ENCODE peak calls at places on chromosome 9, in ten cellular contexts. A, S, B, K, T, N, V, X, Y and Q are unnamed samples.

GRCh38 chr9:134325096-134325812 is 1.0 kb upstream of the RXRA start:
- DNase-seq in N (no peak), X (no peak), S (no peak), B (no peak), T (no peak), V (no peak), A (no peak), Y (peak), K (peak), Q (peak)

GRCh38 chr9:120109242-120109641 is 470.7 kb downstream of the CDK5RAP2 start:
- DNase-seq in Y (no peak), T (no peak), A (no peak), B (no peak), K (no peak), V (peak), S (no peak), N (no peak), X (peak), Q (peak)

GRCh38 chr9:83935276-83935890 is 14.2 kb upstream of the KIF27 start:
- DNase-seq in A (no peak), B (no peak), Y (no peak), K (no peak), T (no peak), S (no peak), N (no peak), V (no peak), X (no peak), Q (no peak)

GRCh38 chr9:16771352-16771751 is 99.1 kb downstream of the BNC2 start:
- DNase-seq in T (no peak), K (no peak), N (no peak), A (no peak), V (no peak), Y (no peak), X (no peak), B (no peak), S (no peak), Q (no peak)

GRCh38 chr9:35736201-35736633 is 3.8 kb downstream of the CREB3 start:
- DNase-seq in S (peak), K (peak), N (no peak), V (peak), A (peak), B (peak), Y (peak), X (peak), T (peak), Q (peak)

GRCh38 chr9:86274821-86275643 is 7.3 kb downstream of the ISCA1 start:
- DNase-seq in K (no peak), S (no peak), V (no peak), A (no peak), Y (no peak), N (no peak), B (no peak), T (no peak), X (no peak), Q (no peak)

GRCh38 chr9:89869774-89870173 is 265.0 kb downstream of the GADD45G start:
- DNase-seq in N (no peak), T (no peak), K (no peak), X (no peak), B (no peak), Y (no peak), S (no peak), A (no peak), V (no peak), Q (peak)

GRCh38 chr9:93111371-93112115 is 15.5 kb downstream of the CARD19 start:
- DNase-seq in B (no peak), A (no peak), K (peak), V (no peak), S (no peak), T (no peak), N (no peak), Y (peak), X (no peak), Q (no peak)

GRCh38 chr9:32742296-32742695 is 41.0 kb upstream of the TMEM215 start:
- DNase-seq in N (no peak), K (no peak), Y (no peak), V (no peak), B (no peak), X (no peak), A (no peak), S (no peak), T (no peak), Q (no peak)

GRCh38 chr9:98834386-98834785 is 26.9 kb downstream of the GALNT12 start:
- DNase-seq in K (no peak), X (no peak), T (no peak), V (no peak), B (no peak), N (no peak), A (no peak), S (no peak), Y (no peak), Q (no peak)

GRCh38 chr9:136438548-136438908 is 1.1 kb downstream of the INPP5E start:
- DNase-seq in Y (no peak), N (no peak), T (no peak), B (no peak), V (no peak), X (no peak), S (no peak), K (no peak), A (no peak), Q (peak)

GRCh38 chr9:80615964-80616363 is 1044.2 kb downstream of the TLE4 start:
- DNase-seq in S (no peak), N (no peak), T (no peak), K (no peak), X (no peak), A (no peak), V (no peak), B (no peak), Y (no peak), Q (no peak)

GRCh38 chr9:72255546-72255925 is 106.3 kb downstream of the GDA start:
- DNase-seq in B (no peak), Y (no peak), K (no peak), N (no peak), A (no peak), S (no peak), T (no peak), X (no peak), V (no peak), Q (no peak)